ENCODE peak calls at places on chromosomes 2 and 18, in nine cellular contexts. M is A673; C is stimulated activated CD4-positive, alpha-beta T cell treated with anti-CD3 and anti-CD28 coated beads, TNF-alpha, amount 100 ng/mL, for 24 hours; Q is GM10248; T is activated naive CD4-positive, alpha-beta T cell treated with Interleukin-2 at 50 U/mL for 16 hours; N is GM03348; W is RWPE1; U is GDM1; I is Calu3. B is an unnamed sample.
A peak's percentile ranks its signal among the peaks of the same experiment; 100 is the strongest.

GRCh38 chr2:236828002-236828401 is 257.7 kb upstream of the COPS8 start:
- DNase-seq in M (no peak), C (no peak), Q (no peak), T (no peak), N (no peak), W (no peak), U (no peak), I (no peak), B (no peak)

GRCh38 chr2:216312441-216312840 is 59.8 kb downstream of the MARCHF4 start:
- DNase-seq in M (no peak), C (no peak), Q (no peak), T (no peak), N (no peak), W (no peak), U (no peak), I (no peak), B (no peak)

GRCh38 chr2:579351-579886 is 97.8 kb downstream of the TMEM18 start:
- DNase-seq in M (no peak), C (no peak), Q (no peak), T (no peak), N (no peak), W (no peak), U (no peak), I (no peak), B (no peak)

GRCh38 chr2:126643431-126643830 is 12.5 kb upstream of the GYPC start:
- DNase-seq in M (no peak), C (no peak), Q (no peak), T (no peak), N (no peak), W (no peak), U (no peak), I (no peak), B (no peak)

GRCh38 chr2:189379731-189380261 is 61.5 kb upstream of the WDR75 start:
- DNase-seq in M (no peak), C (no peak), Q (no peak), T (no peak), N (peak; percentile 32), W (no peak), U (no peak), I (no peak), B (no peak)

GRCh38 chr18:51028201-51028805 is 1.7 kb upstream of the SMAD4 start:
- DNase-seq in M (peak; percentile 38), C (no peak), Q (peak; percentile 20), T (no peak), N (no peak), W (no peak), U (no peak), I (peak; percentile 16), B (no peak)

GRCh38 chr18:30192216-30192615 is 850.3 kb downstream of the DSC3 start:
- DNase-seq in M (no peak), C (no peak), Q (no peak), T (no peak), N (no peak), W (no peak), U (no peak), I (no peak), B (no peak)

GRCh38 chr2:23584054-23584745 is 199.2 kb downstream of the KLHL29 start:
- DNase-seq in M (no peak), C (no peak), Q (no peak), T (no peak), N (no peak), W (no peak), U (no peak), I (no peak), B (no peak)

GRCh38 chr2:32807662-32808061 is 139.1 kb upstream of the LTBP1 start:
- DNase-seq in M (no peak), C (no peak), Q (no peak), T (no peak), N (no peak), W (no peak), U (no peak), I (no peak), B (no peak)

GRCh38 chr2:74186038-74186437 is 7.4 kb upstream of the MOB1A start:
- DNase-seq in M (no peak), C (peak; percentile 32), Q (peak; percentile 71), T (peak; percentile 45), N (no peak), W (no peak), U (peak; percentile 80), I (no peak), B (peak; percentile 67)

GRCh38 chr2:231162036-231162345 is 36.4 kb upstream of the ARMC9 start:
- DNase-seq in M (no peak), C (no peak), Q (no peak), T (no peak), N (peak; percentile 77), W (no peak), U (no peak), I (no peak), B (no peak)